ENCODE peak calls at places on chromosomes 1 and 21, in five cellular contexts. Y is hepatocyte; W is CD8-positive, alpha-beta T cell; E is RPMI7951; T is cardiac fibroblast. X is an unnamed sample.

GRCh38 chr1:193614817-193615216 is 428.4 kb upstream of the B3GALT2 start:
- DNase-seq in Y (no peak), W (no peak), E (no peak), T (peak), X (peak)

GRCh38 chr21:38857152-38857825 is 51.6 kb downstream of the ETS2 start:
- DNase-seq in Y (peak), W (no peak), E (no peak), T (no peak), X (no peak)

GRCh38 chr1:184028854-184029623 is 8.5 kb downstream of the COLGALT2 start:
- DNase-seq in Y (peak), W (no peak), E (peak), T (no peak), X (no peak)

GRCh38 chr1:161311595-161312181 is 1.9 kb upstream of the MPZ start:
- DNase-seq in Y (no peak), W (no peak), E (no peak), T (no peak), X (no peak)

GRCh38 chr1:215198021-215198420 is 115.5 kb downstream of the KCNK2 start:
- DNase-seq in Y (no peak), W (no peak), E (no peak), T (no peak), X (no peak)

GRCh38 chr1:168234846-168235547 is 9.2 kb downstream of the SFT2D2 start:
- DNase-seq in Y (peak), W (peak), E (peak), T (peak), X (peak)

GRCh38 chr1:115837762-115838421 is 3.0 kb downstream of the NHLH2 start:
- DNase-seq in Y (peak), W (no peak), E (no peak), T (no peak), X (no peak)

GRCh38 chr1:47533176-47534039 is 95.6 kb downstream of the FOXD2 start:
- DNase-seq in Y (peak), W (no peak), E (peak), T (peak), X (peak)

GRCh38 chr1:95230256-95230655 is 3.8 kb upstream of the RWDD3 start:
- DNase-seq in Y (no peak), W (no peak), E (no peak), T (no peak), X (no peak)

GRCh38 chr1:98292994-98293393 is 368.5 kb upstream of the SNX7 start:
- DNase-seq in Y (no peak), W (no peak), E (no peak), T (no peak), X (no peak)

GRCh38 chr1:221511797-221512196 is 230.1 kb downstream of the DUSP10 start:
- DNase-seq in Y (no peak), W (no peak), E (no peak), T (no peak), X (no peak)

X was measured in brain microvascular endothelial cell.